ENCODE peak calls at places on chromosomes 5 and 9, in nine cellular contexts. W is heart left ventricle; E is NCI-H460; O is stimulated activated CD8-positive, alpha-beta memory T cell treated with anti-CD3 and anti-CD28 coated beads, Interleukin-15, amount 100 ng/mL, for 1 hour; V is activated CD4-positive, alpha-beta T cell treated with anti-CD3 and anti-CD28 coated beads, Interleukin-2, amount 50 U/mL, for 1 hour; A is tibial artery; C is midbrain; J is dorsolateral prefrontal cortex; P is GM18507. H is an unnamed sample.

GRCh38 chr9:131297903-131298302 is 8.4 kb downstream of the PLPP7 start:
- DNase-seq in P (no peak), C (no peak), A (no peak), E (no peak), W (no peak), O (no peak), V (no peak), J (no peak), H (no peak)

GRCh38 chr5:108184940-108185339 is 197.0 kb downstream of the FBXL17 start:
- DNase-seq in W (no peak), V (no peak), P (no peak), J (no peak), C (no peak), E (no peak), A (no peak), O (no peak), H (no peak)

GRCh38 chr5:138661991-138662434 is 86.8 kb upstream of the HSPA9 start:
- DNase-seq in W (no peak), E (no peak), A (peak), V (no peak), C (no peak), O (no peak), P (no peak), J (no peak), H (no peak)

GRCh38 chr9:68704804-68705635 is at the start of gene PIP5K1B:
- DNase-seq in A (peak), O (no peak), C (peak), P (peak), E (peak), V (no peak), J (peak), W (peak), H (peak)

GRCh38 chr9:111994831-111995458 is 98.3 kb downstream of the UGCG start:
- DNase-seq in A (no peak), O (no peak), C (no peak), W (no peak), P (no peak), J (no peak), E (no peak), V (no peak), H (no peak)

GRCh38 chr9:72696481-72696880 is 175.1 kb downstream of the TMC1 start:
- DNase-seq in V (no peak), A (no peak), C (no peak), W (no peak), P (no peak), J (no peak), E (no peak), O (no peak), H (no peak)

GRCh38 chr9:88092699-88093359 is 45.4 kb downstream of the SPATA31C2 start:
- DNase-seq in E (no peak), A (no peak), W (no peak), P (no peak), J (no peak), V (no peak), C (no peak), O (no peak), H (no peak)

GRCh38 chr9:35828716-35829083 is at the start of gene FAM221B:
- DNase-seq in J (no peak), W (peak), O (no peak), E (no peak), A (peak), V (peak), P (no peak), C (no peak), H (no peak)

GRCh38 chr9:128025756-128026155 is 41.4 kb downstream of the NAIF1 start:
- DNase-seq in E (no peak), A (no peak), P (no peak), J (no peak), C (no peak), W (no peak), V (no peak), O (no peak), H (no peak)

GRCh38 chr5:67094476-67095300 is 101.9 kb downstream of the CD180 start:
- DNase-seq in E (no peak), A (peak), W (no peak), P (no peak), V (no peak), J (no peak), C (no peak), O (no peak), H (no peak)

GRCh38 chr9:131799177-131799823 is 59.4 kb upstream of the RAPGEF1 start:
- DNase-seq in J (no peak), P (no peak), E (peak), C (peak), W (peak), A (no peak), V (peak), O (peak), H (no peak)

GRCh38 chr9:134346840-134347239 is 20.6 kb downstream of the RXRA start:
- DNase-seq in P (no peak), V (no peak), C (no peak), J (no peak), E (no peak), O (no peak), A (no peak), W (no peak), H (no peak)

GRCh38 chr9:137402752-137403151 is 20.2 kb downstream of the EXD3 start:
- DNase-seq in E (no peak), P (no peak), A (no peak), V (no peak), O (no peak), W (no peak), C (no peak), J (no peak), H (no peak)

GRCh38 chr9:99004717-99005460 is 61.2 kb downstream of the COL15A1 start:
- DNase-seq in V (no peak), J (no peak), W (no peak), C (no peak), E (no peak), O (no peak), P (no peak), A (no peak), H (no peak)

GRCh38 chr9:84271004-84271886 is 69.3 kb downstream of the SLC28A3 start:
- DNase-seq in C (peak), E (no peak), O (no peak), A (peak), V (no peak), P (no peak), J (peak), W (peak), H (peak)

GRCh38 chr9:76342201-76342600 is 52.0 kb downstream of the RFK start:
- DNase-seq in A (no peak), O (no peak), J (no peak), E (no peak), V (no peak), C (no peak), P (no peak), W (no peak), H (no peak)

GRCh38 chr5:115977988-115978387 is 15.7 kb downstream of the LVRN start:
- DNase-seq in V (no peak), C (no peak), W (no peak), O (no peak), E (no peak), A (no peak), J (no peak), P (no peak), H (no peak)

GRCh38 chr5:140855772-140856674 is at the start of gene PCDHA10:
- DNase-seq in O (no peak), E (peak), C (peak), V (no peak), P (no peak), A (no peak), J (no peak), W (no peak), H (no peak)

GRCh38 chr5:151699071-151699901 is 12.6 kb upstream of the SPARC start:
- DNase-seq in V (no peak), W (peak), C (no peak), P (no peak), J (no peak), A (peak), E (no peak), O (no peak), H (no peak)

GRCh38 chr9:82208741-82209450 is 220.3 kb downstream of the SPATA31D1 start:
- DNase-seq in J (no peak), P (no peak), W (no peak), O (no peak), C (no peak), V (no peak), A (no peak), E (no peak), H (no peak)

GRCh38 chr5:111461934-111462333 is 50.4 kb downstream of the STARD4 start:
- DNase-seq in P (no peak), J (no peak), W (no peak), V (no peak), A (no peak), E (no peak), O (no peak), C (no peak), H (no peak)

GRCh38 chr9:130448771-130449170 is 4.0 kb downstream of the ASS1 start:
- DNase-seq in E (no peak), P (no peak), J (no peak), A (no peak), O (no peak), C (no peak), V (no peak), W (no peak), H (no peak)

GRCh38 chr9:79575560-79575959 is 3.8 kb downstream of the TLE4 start:
- DNase-seq in O (no peak), V (no peak), A (no peak), J (no peak), E (no peak), W (no peak), C (no peak), P (no peak), H (no peak)

GRCh38 chr5:173670130-173670591 is 53.7 kb upstream of the BOD1 start:
- DNase-seq in P (no peak), A (no peak), E (no peak), C (no peak), J (no peak), W (no peak), O (no peak), V (no peak), H (no peak)

GRCh38 chr5:134590992-134591659 is 41.5 kb downstream of the SAR1B start:
- DNase-seq in A (no peak), O (no peak), C (no peak), J (no peak), P (no peak), W (no peak), E (no peak), V (no peak), H (no peak)

GRCh38 chr9:134536101-134536900 is 105.3 kb upstream of the COL5A1 start:
- DNase-seq in C (no peak), W (no peak), V (no peak), J (no peak), O (no peak), A (no peak), P (no peak), E (no peak), H (no peak)

GRCh38 chr9:114896344-114896743 is 34.0 kb downstream of the TNFSF8 start:
- DNase-seq in A (no peak), J (no peak), V (no peak), W (no peak), C (no peak), E (no peak), P (no peak), O (no peak), H (no peak)

GRCh38 chr5:127040779-127041520 is 10.6 kb upstream of the MARCHF3 start:
- DNase-seq in V (no peak), C (no peak), P (no peak), O (no peak), W (no peak), E (no peak), A (peak), J (no peak), H (no peak)

GRCh38 chr5:63217422-63217821 is 638.8 kb downstream of the LRRC70 start:
- DNase-seq in P (no peak), E (no peak), J (no peak), C (no peak), W (no peak), A (no peak), O (no peak), V (no peak), H (no peak)

GRCh38 chr5:155342956-155343355 is 329.4 kb downstream of the KIF4B start:
- DNase-seq in W (no peak), O (no peak), V (no peak), P (no peak), E (no peak), J (no peak), A (no peak), C (no peak), H (no peak)

GRCh38 chr5:36573441-36573840 is 33.0 kb upstream of the SLC1A3 start:
- DNase-seq in W (no peak), P (no peak), O (no peak), J (no peak), C (no peak), A (no peak), E (no peak), V (no peak), H (no peak)

GRCh38 chr5:65481635-65482271 is at the start of gene ADAMTS6:
- DNase-seq in J (peak), A (peak), O (peak), E (peak), V (peak), C (peak), W (peak), P (peak), H (peak)

GRCh38 chr9:120221844-120222243 is 358.1 kb downstream of the CDK5RAP2 start:
- DNase-seq in C (no peak), V (no peak), E (no peak), J (no peak), P (no peak), A (no peak), O (no peak), W (no peak), H (no peak)

GRCh38 chr5:156800982-156801381 is 49.1 kb upstream of the PPP1R2B start:
- DNase-seq in V (no peak), J (no peak), C (peak), O (no peak), E (no peak), W (no peak), A (no peak), P (no peak), H (no peak)

GRCh38 chr5:90783460-90784333 is 225.1 kb downstream of the ADGRV1 start:
- DNase-seq in W (peak), P (no peak), J (peak), A (peak), O (peak), C (peak), E (peak), V (peak), H (peak)

GRCh38 chr9:70257991-70258691 is 637 bp upstream of the SMC5 start:
- DNase-seq in A (peak), E (no peak), C (peak), J (no peak), W (peak), O (no peak), V (no peak), P (no peak), H (peak)

H was measured in GM12864.